ENCODE peak calls at places on chromosomes 7 and 10, in four cellular contexts. N, K, Q and P are unnamed samples.

GRCh38 chr10:51685768-51686167 is 13.6 kb downstream of the CSTF2T start:
- DNase-seq in Q (no peak), N (no peak), K (no peak), P (no peak)

GRCh38 chr7:123070702-123071286 is 75.3 kb upstream of the TAS2R16 start:
- DNase-seq in K (no peak), Q (peak), N (no peak), P (no peak)

GRCh38 chr10:59234814-59235429 is 58.5 kb downstream of the PHYHIPL start:
- DNase-seq in K (no peak), Q (no peak), N (no peak), P (peak)

GRCh38 chr7:333399-333776 is 43.4 kb downstream of the FOXL3 start:
- DNase-seq in N (no peak), Q (peak), K (no peak), P (peak)

GRCh38 chr10:131078131-131078881 is 233.2 kb downstream of the TCERG1L start:
- DNase-seq in K (no peak), N (no peak), Q (no peak), P (no peak)

GRCh38 chr10:38093816-38094157 is 350 bp upstream of the ZNF37A start:
- DNase-seq in K (no peak), N (no peak), Q (no peak), P (no peak)

GRCh38 chr10:22723783-22724182 is 9.4 kb upstream of the PIP4K2A start:
- DNase-seq in K (no peak), N (no peak), Q (no peak), P (no peak)

GRCh38 chr10:36534471-36535002 is 590.9 kb upstream of the ANKRD30A start:
- DNase-seq in K (no peak), N (no peak), Q (no peak), P (no peak)

GRCh38 chr10:58919927-58920654 is 256.4 kb upstream of the PHYHIPL start:
- DNase-seq in Q (peak), N (no peak), K (no peak), P (peak)

GRCh38 chr7:90660819-90661218 is 64.7 kb downstream of the CDK14 start:
- DNase-seq in Q (no peak), K (no peak), N (no peak), P (no peak)

DNA sequence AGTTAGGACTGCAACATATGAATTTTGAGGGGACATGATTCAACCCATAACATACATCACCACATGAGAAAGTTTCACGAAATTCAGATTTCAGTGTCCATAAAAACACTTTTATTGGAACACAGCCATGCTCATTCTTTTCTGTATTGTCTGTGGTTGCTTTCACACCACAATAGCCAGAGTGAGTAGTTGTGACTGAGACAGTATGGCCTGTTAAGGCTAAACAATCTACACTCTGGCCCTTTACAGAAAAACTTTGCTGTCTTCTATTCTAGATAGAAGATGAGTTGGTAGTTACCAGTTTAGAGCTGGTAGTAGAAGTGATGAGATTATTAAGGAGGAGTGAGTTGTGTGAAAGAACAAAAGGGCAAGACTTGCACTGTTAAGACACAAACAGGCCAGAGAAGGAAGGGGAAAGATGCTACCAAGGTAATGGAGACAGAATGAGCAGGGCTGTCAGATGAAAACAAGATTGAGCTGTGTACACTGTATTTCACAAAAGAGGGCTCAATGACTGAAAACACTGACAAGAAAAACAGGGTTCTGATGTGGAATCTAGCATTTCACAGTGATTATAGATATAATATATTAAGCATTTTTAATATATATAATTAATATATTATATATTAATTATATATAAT is 108.6 kb downstream of the PPP1R3A start:
- DNase-seq in N (no peak), K (no peak), Q (no peak), P (no peak)
- TF ChIP-seq YY1 in N (no peak), K (no peak), Q (no peak), P (no peak)

DNA sequence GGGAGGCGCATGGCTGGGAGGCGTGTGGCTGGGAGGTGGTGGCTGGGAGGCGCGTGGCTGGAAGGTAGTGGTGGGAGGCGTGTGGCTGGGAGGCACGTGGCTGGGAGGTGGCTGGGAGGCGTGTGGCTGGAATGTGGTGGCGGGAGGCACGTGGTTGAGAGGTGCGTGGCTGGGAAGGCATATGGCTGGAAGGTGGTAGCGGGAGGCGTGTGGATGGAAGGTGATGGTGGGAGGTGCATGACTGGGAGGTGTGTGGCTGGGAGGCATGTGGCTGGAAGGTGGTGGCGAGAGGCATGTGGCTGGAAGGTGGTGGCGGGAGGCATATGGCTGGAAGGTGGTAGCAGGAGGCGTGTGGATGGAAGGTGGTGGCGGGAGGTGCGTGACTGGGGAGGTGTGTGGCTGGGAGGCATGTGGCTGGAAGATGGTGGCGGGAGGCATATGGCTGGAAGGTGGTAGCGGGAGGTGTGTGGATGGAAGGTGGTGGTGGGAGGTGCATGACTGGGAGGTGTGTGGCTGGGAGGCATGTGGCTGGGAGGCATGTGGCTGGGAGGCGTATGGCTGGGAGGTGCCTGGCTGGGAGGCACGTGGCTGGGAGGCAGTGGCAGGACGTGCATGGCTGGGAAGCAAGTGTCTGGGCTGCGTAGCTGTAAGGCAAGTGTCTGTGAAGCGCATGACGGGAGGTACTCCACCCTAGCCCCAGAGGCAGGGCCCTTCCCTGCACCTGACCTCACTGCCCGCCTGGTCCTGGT is 35.0 kb downstream of the FOXK1 start:
- DNase-seq in Q (no peak), K (no peak), N (no peak), P (no peak)
- H3K9ac ChIP-seq in Q (no peak), K (no peak), N (no peak), P (no peak)

GRCh38 chr7:141262101-141262819 is 188.4 kb downstream of the TMEM178B start:
- DNase-seq in N (no peak), Q (no peak), K (no peak), P (no peak)
- TF ChIP-seq SUZ12 in N (no peak), Q (no peak), K (no peak), P (no peak)

GRCh38 chr7:14978687-14979086 is 76.1 kb upstream of the DGKB start:
- DNase-seq in N (no peak), Q (no peak), K (no peak), P (no peak)

GRCh38 chr7:14974688-14975087 is 72.1 kb upstream of the DGKB start:
- DNase-seq in Q (no peak), K (no peak), N (no peak), P (no peak)

DNA sequence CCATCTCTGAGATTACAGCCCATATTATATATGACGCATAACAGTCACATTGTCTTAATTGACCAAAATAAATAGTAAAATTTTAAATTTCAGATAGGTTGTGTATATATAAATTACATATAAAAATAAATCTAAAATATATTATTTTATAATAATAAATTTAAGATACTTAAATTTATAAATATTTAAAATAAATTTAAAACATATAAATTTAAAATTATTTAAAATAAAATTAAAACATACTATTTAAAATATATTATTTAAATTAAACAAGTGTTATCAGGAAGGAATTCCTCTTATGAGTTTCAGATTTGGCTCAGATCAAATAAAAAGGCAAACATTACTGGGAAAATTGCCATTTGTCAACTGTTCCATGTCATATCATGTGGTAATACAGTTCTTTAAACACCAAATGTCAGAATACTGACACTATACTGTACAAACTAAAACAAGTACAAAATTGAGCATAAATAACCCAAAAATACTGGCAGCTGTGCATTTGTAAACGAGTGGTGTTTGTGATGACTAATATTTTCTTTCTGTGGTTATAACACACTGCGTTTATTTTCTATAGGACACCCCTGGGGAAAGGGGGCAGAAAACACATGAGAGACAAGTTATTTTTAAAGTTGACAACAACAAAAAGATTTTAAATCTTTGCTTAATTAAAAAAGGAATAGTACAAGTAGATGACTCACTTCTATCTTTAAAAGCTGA is 71.3 kb upstream of the DGKB start:
- DNase-seq in K (no peak), N (no peak), Q (no peak), P (no peak)
- TF ChIP-seq YY1 in K (no peak), N (no peak), Q (no peak), P (no peak)

GRCh38 chr10:70650104-70650503 is 22.2 kb upstream of the ADAMTS14 start:
- DNase-seq in K (no peak), Q (no peak), N (no peak), P (no peak)

GRCh38 chr10:70652761-70653657 is 19.3 kb upstream of the ADAMTS14 start:
- DNase-seq in K (no peak), Q (no peak), N (no peak), P (no peak)

GRCh38 chr10:70650751-70651150 is 21.6 kb upstream of the ADAMTS14 start:
- DNase-seq in K (no peak), Q (no peak), N (no peak), P (no peak)

GRCh38 chr10:70649526-70649925 is 22.8 kb upstream of the ADAMTS14 start:
- DNase-seq in N (no peak), Q (no peak), K (no peak), P (no peak)

DNA sequence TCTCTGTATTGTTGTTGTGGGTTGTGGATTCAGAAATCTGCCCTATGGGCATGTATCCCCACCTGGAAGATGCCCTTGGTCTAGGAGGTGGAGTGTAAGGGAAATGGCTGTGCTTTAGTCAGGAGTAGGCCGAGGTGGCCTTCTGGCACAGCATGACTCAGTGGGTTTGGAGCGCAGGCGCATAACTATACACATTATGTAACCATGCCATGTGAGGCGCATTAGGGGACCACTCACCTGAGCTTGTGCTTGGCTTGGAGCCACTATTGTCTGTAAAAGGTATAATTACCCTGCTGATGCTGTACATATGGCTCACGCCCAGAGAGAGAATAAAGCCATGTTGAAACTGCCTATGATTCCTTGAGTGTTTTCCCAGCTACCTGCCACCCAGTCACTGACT is 20.6 kb upstream of the ADAMTS14 start:
- DNase-seq in K (no peak), N (no peak), Q (no peak), P (no peak)
- H3K9ac ChIP-seq in K (no peak), N (no peak), Q (no peak), P (no peak)

GRCh38 chr10:110460111-110460809 is 37.4 kb upstream of the DUSP5 start:
- DNase-seq in K (no peak), Q (peak), N (no peak), P (no peak)
- TF ChIP-seq SUZ12 in K (no peak), Q (no peak), N (no peak), P (no peak)

DNA sequence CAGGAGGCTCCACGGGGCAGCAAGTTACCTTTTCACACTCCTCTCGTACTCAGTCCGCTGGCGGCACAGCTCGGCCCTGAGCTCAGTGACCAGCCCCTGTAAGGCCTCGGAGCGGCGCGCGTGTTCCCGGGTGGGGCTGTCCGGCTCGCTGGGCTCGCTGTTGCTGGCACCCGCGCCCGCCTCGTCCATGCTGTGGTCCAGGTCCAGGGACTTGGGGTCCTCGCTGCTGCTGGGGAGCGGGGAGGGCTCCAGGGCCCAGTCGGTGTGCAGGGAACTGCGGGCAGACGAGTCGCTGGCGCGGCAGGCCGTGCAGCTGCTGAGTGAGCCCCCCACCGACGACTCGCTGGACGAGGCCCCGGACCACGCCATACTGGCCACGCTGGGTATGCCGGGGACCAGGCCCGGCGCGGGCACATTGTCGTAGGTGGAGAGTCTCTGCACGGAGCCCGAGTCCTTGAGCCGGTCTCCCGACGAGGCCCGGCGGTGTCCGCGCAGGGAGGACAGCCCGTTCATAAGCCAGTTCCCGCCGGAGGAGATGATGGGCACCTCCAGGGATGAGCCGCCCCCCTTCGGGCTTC is 143.8 kb downstream of the MAPK8 start:
- DNase-seq in K (no peak), Q (no peak), N (no peak), P (no peak)
- TF ChIP-seq YY1 in K (no peak), Q (no peak), N (no peak), P (no peak)

GRCh38 chr7:43659549-43659896 is 69.8 kb downstream of the COA1 start:
- DNase-seq in K (no peak), Q (no peak), N (no peak), P (no peak)
- H3K9ac ChIP-seq in K (no peak), Q (peak), N (no peak), P (no peak)

GRCh38 chr10:62636825-62637248 is 167.7 kb upstream of the ADO start:
- DNase-seq in K (no peak), Q (no peak), N (no peak), P (no peak)
- TF ChIP-seq SUZ12 in K (no peak), Q (no peak), N (no peak), P (no peak)